ENCODE peak calls at places on chromosomes 3 and 15, in seven cellular contexts. One of them, this sample, is unnamed.

GRCh38 chr3:104437891-104438290 is 928.8 kb upstream of the ALCAM start:
- DNase-seq in glutamatergic neuron: no peak
- DNase-seq in frontal cortex: no peak
- DNase-seq in ACHN: no peak
- DNase-seq in activated T-helper 2 cell treated with anti-CD3 and anti-CD28 coated beads, Interferon-gamma antibody, Interleukin-2, Interleukin-4, amounts not matched to agents 10 μg/mL and 5 μg/mL and 100 μg/mL, durations not matched to agents 14 hours and 24 hours and 36 hours: no peak
- DNase-seq in progenitor cell of endocrine pancreas: no peak
- DNase-seq in H9: no peak
- DNase-seq in this sample: no peak

GRCh38 chr15:90266061-90266431 is 574 bp downstream of the NGRN start:
- DNase-seq in H9: no peak
- DNase-seq in ACHN: peak
- DNase-seq in frontal cortex: peak
- DNase-seq in progenitor cell of endocrine pancreas: no peak
- DNase-seq in activated T-helper 2 cell treated with anti-CD3 and anti-CD28 coated beads, Interferon-gamma antibody, Interleukin-2, Interleukin-4, amounts not matched to agents 10 μg/mL and 5 μg/mL and 100 μg/mL, durations not matched to agents 14 hours and 24 hours and 36 hours: peak
- DNase-seq in glutamatergic neuron: peak
- DNase-seq in this sample: peak

GRCh38 chr3:74267583-74268184 is 346.8 kb downstream of the CNTN3 start:
- DNase-seq in frontal cortex: no peak
- DNase-seq in progenitor cell of endocrine pancreas: no peak
- DNase-seq in H9: peak
- DNase-seq in activated T-helper 2 cell treated with anti-CD3 and anti-CD28 coated beads, Interferon-gamma antibody, Interleukin-2, Interleukin-4, amounts not matched to agents 10 μg/mL and 5 μg/mL and 100 μg/mL, durations not matched to agents 14 hours and 24 hours and 36 hours: no peak
- DNase-seq in ACHN: peak
- DNase-seq in glutamatergic neuron: no peak
- DNase-seq in this sample: peak

GRCh38 chr3:162760789-162761188 is 1264.2 kb downstream of the OTOL1 start:
- DNase-seq in ACHN: no peak
- DNase-seq in progenitor cell of endocrine pancreas: no peak
- DNase-seq in H9: no peak
- DNase-seq in frontal cortex: no peak
- DNase-seq in glutamatergic neuron: no peak
- DNase-seq in activated T-helper 2 cell treated with anti-CD3 and anti-CD28 coated beads, Interferon-gamma antibody, Interleukin-2, Interleukin-4, amounts not matched to agents 10 μg/mL and 5 μg/mL and 100 μg/mL, durations not matched to agents 14 hours and 24 hours and 36 hours: no peak
- DNase-seq in this sample: no peak

GRCh38 chr3:25513642-25514266 is 85.7 kb downstream of the RARB start:
- DNase-seq in glutamatergic neuron: no peak
- DNase-seq in H9: no peak
- DNase-seq in frontal cortex: no peak
- DNase-seq in progenitor cell of endocrine pancreas: no peak
- DNase-seq in ACHN: no peak
- DNase-seq in activated T-helper 2 cell treated with anti-CD3 and anti-CD28 coated beads, Interferon-gamma antibody, Interleukin-2, Interleukin-4, amounts not matched to agents 10 μg/mL and 5 μg/mL and 100 μg/mL, durations not matched to agents 14 hours and 24 hours and 36 hours: no peak
- DNase-seq in this sample: no peak

GRCh38 chr3:16357191-16357590 is 92.2 kb downstream of the OXNAD1 start:
- DNase-seq in H9: no peak
- DNase-seq in progenitor cell of endocrine pancreas: no peak
- DNase-seq in frontal cortex: no peak
- DNase-seq in ACHN: peak
- DNase-seq in glutamatergic neuron: no peak
- DNase-seq in activated T-helper 2 cell treated with anti-CD3 and anti-CD28 coated beads, Interferon-gamma antibody, Interleukin-2, Interleukin-4, amounts not matched to agents 10 μg/mL and 5 μg/mL and 100 μg/mL, durations not matched to agents 14 hours and 24 hours and 36 hours: no peak
- DNase-seq in this sample: no peak

GRCh38 chr3:104178695-104179094 is 1188.0 kb upstream of the ALCAM start:
- DNase-seq in activated T-helper 2 cell treated with anti-CD3 and anti-CD28 coated beads, Interferon-gamma antibody, Interleukin-2, Interleukin-4, amounts not matched to agents 10 μg/mL and 5 μg/mL and 100 μg/mL, durations not matched to agents 14 hours and 24 hours and 36 hours: no peak
- DNase-seq in progenitor cell of endocrine pancreas: no peak
- DNase-seq in H9: no peak
- DNase-seq in ACHN: no peak
- DNase-seq in frontal cortex: no peak
- DNase-seq in glutamatergic neuron: no peak
- DNase-seq in this sample: no peak

GRCh38 chr3:190053919-190054672 is 66.6 kb downstream of the P3H2 start:
- DNase-seq in ACHN: peak
- DNase-seq in activated T-helper 2 cell treated with anti-CD3 and anti-CD28 coated beads, Interferon-gamma antibody, Interleukin-2, Interleukin-4, amounts not matched to agents 10 μg/mL and 5 μg/mL and 100 μg/mL, durations not matched to agents 14 hours and 24 hours and 36 hours: no peak
- DNase-seq in H9: no peak
- DNase-seq in frontal cortex: no peak
- DNase-seq in progenitor cell of endocrine pancreas: no peak
- DNase-seq in glutamatergic neuron: no peak
- DNase-seq in this sample: no peak

GRCh38 chr15:72503147-72503546 is 29.0 kb downstream of the ARIH1 start:
- DNase-seq in frontal cortex: no peak
- DNase-seq in activated T-helper 2 cell treated with anti-CD3 and anti-CD28 coated beads, Interferon-gamma antibody, Interleukin-2, Interleukin-4, amounts not matched to agents 10 μg/mL and 5 μg/mL and 100 μg/mL, durations not matched to agents 14 hours and 24 hours and 36 hours: no peak
- DNase-seq in ACHN: no peak
- DNase-seq in H9: no peak
- DNase-seq in progenitor cell of endocrine pancreas: no peak
- DNase-seq in glutamatergic neuron: no peak
- DNase-seq in this sample: no peak

GRCh38 chr3:180278583-180279188 is 241.9 kb upstream of the PEX5L start:
- DNase-seq in progenitor cell of endocrine pancreas: no peak
- DNase-seq in H9: no peak
- DNase-seq in glutamatergic neuron: no peak
- DNase-seq in frontal cortex: no peak
- DNase-seq in ACHN: no peak
- DNase-seq in activated T-helper 2 cell treated with anti-CD3 and anti-CD28 coated beads, Interferon-gamma antibody, Interleukin-2, Interleukin-4, amounts not matched to agents 10 μg/mL and 5 μg/mL and 100 μg/mL, durations not matched to agents 14 hours and 24 hours and 36 hours: no peak
- DNase-seq in this sample: no peak